ENCODE peak calls at places on chromosome X, in six cellular contexts. L is A549, T is HepG2, Z is K562, H is NB4, B is GM12878. G is an unnamed sample.

GRCh38 chrX:24133280-24133679 is 16.2 kb upstream of the ZFX start:
- DNase-seq in L (no peak), T (no peak), Z (no peak), H (no peak), B (no peak), G (no peak)

GRCh38 chrX:139826065-139827044 is 106.5 kb downstream of the ATP11C start:
- DNase-seq in L (no peak), T (no peak), Z (no peak), H (no peak), B (no peak), G (peak; percentile 66)

GRCh38 chrX:259692-260355 is 21.4 kb upstream of the PLCXD1 start:
- DNase-seq in L (peak; percentile 54), T (no peak), Z (peak; percentile 3), H (no peak), B (no peak), G (no peak)

GRCh38 chrX:32530802-32531403 is 680.4 kb downstream of the DMD start:
- DNase-seq in L (peak; percentile 38), T (peak; percentile 21), Z (peak; percentile 11), H (peak; percentile 49), B (no peak), G (peak; percentile 50)

GRCh38 chrX:121871122-121871521 is 823.7 kb downstream of the GLUD2 start:
- DNase-seq in L (no peak), T (no peak), Z (no peak), H (no peak), B (no peak), G (no peak)

GRCh38 chrX:85836868-85837267 is 210.5 kb downstream of the CHM start:
- DNase-seq in L (no peak), T (no peak), Z (no peak), H (no peak), B (no peak), G (no peak)

GRCh38 chrX:130086414-130087207 is 23.7 kb downstream of the ELF4 start:
- DNase-seq in L (no peak), T (no peak), Z (no peak), H (peak; percentile 96), B (no peak), G (no peak)

GRCh38 chrX:39167791-39168190 is 366.5 kb downstream of the MID1IP1 start:
- DNase-seq in L (no peak), T (no peak), Z (no peak), H (peak; percentile 10), B (no peak), G (no peak)

GRCh38 chrX:19728915-19729314 is 158.5 kb downstream of the SH3KBP1 start:
- DNase-seq in L (no peak), T (no peak), Z (no peak), H (no peak), B (no peak), G (no peak)

GRCh38 chrX:46408553-46409407 is 136.4 kb downstream of the ZNF674 start:
- DNase-seq in L (peak; percentile 76), T (peak; percentile 18), Z (peak; percentile 52), H (peak; percentile 70), B (peak; percentile 16), G (peak; percentile 74)

GRCh38 chrX:34848281-34848680 is 94.3 kb upstream of the FAM47B start:
- DNase-seq in L (no peak), T (no peak), Z (no peak), H (no peak), B (no peak), G (no peak)

GRCh38 chrX:21781525-21781924 is 23.6 kb upstream of the SMPX start:
- DNase-seq in L (no peak), T (no peak), Z (no peak), H (no peak), B (no peak), G (no peak)

GRCh38 chrX:20116575-20117240 is at the start of gene MAP7D2:
- DNase-seq in L (peak; percentile 24), T (peak; percentile 2), Z (no peak), H (no peak), B (no peak), G (no peak)

GRCh38 chrX:150696836-150697235 is 3.6 kb downstream of the MTMR1 start:
- DNase-seq in L (no peak), T (no peak), Z (no peak), H (no peak), B (no peak), G (no peak)

GRCh38 chrX:30593435-30594200 is 16.1 kb upstream of the TASL start:
- DNase-seq in L (no peak), T (peak; percentile 7), Z (no peak), H (no peak), B (no peak), G (no peak)

GRCh38 chrX:24148535-24149345 is 789 bp upstream of the ZFX start:
- DNase-seq in L (peak; percentile 63), T (peak; percentile 23), Z (no peak), H (peak; percentile 59), B (no peak), G (peak; percentile 42)

GRCh38 chrX:73852022-73852421 is 289.0 kb downstream of the CHIC1 start:
- DNase-seq in L (no peak), T (no peak), Z (no peak), H (no peak), B (no peak), G (no peak)

GRCh38 chrX:56429581-56429980 is 133.8 kb upstream of the UBQLN2 start:
- DNase-seq in L (no peak), T (no peak), Z (no peak), H (no peak), B (no peak), G (no peak)

GRCh38 chrX:23938690-23939089 is 30.9 kb downstream of the CXorf58 start:
- DNase-seq in L (peak; percentile 29), T (no peak), Z (no peak), H (no peak), B (no peak), G (no peak)

GRCh38 chrX:38318196-38318595 is 9.1 kb downstream of the RPGR start:
- DNase-seq in L (no peak), T (no peak), Z (no peak), H (peak; percentile 87), B (no peak), G (no peak)

GRCh38 chrX:115563633-115564182 is 2.7 kb downstream of the PLS3 start:
- DNase-seq in L (peak; percentile 25), T (no peak), Z (no peak), H (peak; percentile 0), B (no peak), G (peak; percentile 36)

GRCh38 chrX:83469551-83469950 is 38.5 kb upstream of the POU3F4 start:
- DNase-seq in L (peak; percentile 4), T (peak; percentile 6), Z (no peak), H (peak; percentile 37), B (no peak), G (no peak)

GRCh38 chrX:34503119-34503518 is 154.0 kb downstream of the TMEM47 start:
- DNase-seq in L (no peak), T (no peak), Z (no peak), H (no peak), B (no peak), G (peak; percentile 74)

GRCh38 chrX:138128025-138128671 is 562.2 kb downstream of the ZIC3 start:
- DNase-seq in L (peak; percentile 39), T (peak; percentile 2), Z (peak; percentile 16), H (peak; percentile 39), B (no peak), G (peak; percentile 1)

GRCh38 chrX:39733745-39734144 is 364.0 kb downstream of the BCOR start:
- DNase-seq in L (no peak), T (no peak), Z (no peak), H (no peak), B (no peak), G (no peak)

GRCh38 chrX:144327515-144327914 is 443.6 kb downstream of the UBE2NL start:
- DNase-seq in L (no peak), T (no peak), Z (no peak), H (no peak), B (no peak), G (no peak)

GRCh38 chrX:12946838-12947544 is 27.9 kb upstream of the TMSB4X start:
- DNase-seq in L (peak; percentile 88), T (peak; percentile 47), Z (peak; percentile 71), H (peak; percentile 84), B (peak; percentile 85), G (peak; percentile 90)

GRCh38 chrX:151902813-151903591 is 9.7 kb upstream of the MAGEA4 start:
- DNase-seq in L (peak; percentile 90), T (peak; percentile 2), Z (no peak), H (no peak), B (no peak), G (peak; percentile 91)
- TF ChIP-seq MYC in L (no peak), T (no peak), Z (no peak), H (no peak), B (no peak), G (no peak)

GRCh38 chrX:53950130-53950733 is 94.0 kb downstream of the PHF8 start:
- DNase-seq in L (no peak), T (no peak), Z (no peak), H (no peak), B (no peak), G (no peak)
- TF ChIP-seq MAX in L (no peak), T (no peak), Z (no peak), H (no peak), B (no peak), G (no peak)

DNA sequence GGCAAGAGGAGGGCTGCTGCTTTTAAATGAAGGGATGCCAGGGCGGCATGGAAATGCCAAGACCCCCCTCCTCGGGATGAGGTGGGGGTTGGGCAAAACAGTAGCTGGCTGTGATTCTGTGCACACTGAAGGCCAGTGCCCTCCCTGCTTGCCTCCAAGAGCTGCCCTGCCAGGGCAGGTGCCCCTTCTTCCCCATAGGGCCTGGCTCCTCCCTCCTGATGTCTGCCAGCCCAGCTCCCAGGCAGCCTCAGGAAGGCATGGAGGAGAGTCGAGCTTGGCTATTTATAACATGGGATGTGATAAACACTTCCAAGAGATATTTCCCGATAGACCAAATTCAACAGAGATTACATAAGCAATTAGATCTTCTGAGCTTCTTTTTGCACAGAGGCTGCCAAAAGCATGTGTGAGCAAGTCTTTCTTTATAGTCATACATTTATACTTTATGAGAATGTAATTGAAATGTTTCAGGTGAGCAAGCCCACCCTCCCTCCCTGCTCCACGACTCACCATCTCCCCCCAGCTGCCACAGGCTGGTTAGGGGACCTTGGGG is 45.3 kb upstream of the PJA1 start:
- DNase-seq in L (no peak), T (no peak), Z (no peak), H (no peak), B (no peak), G (no peak)
- TF ChIP-seq MYC in L (no peak), T (no peak), Z (no peak), H (no peak), B (no peak), G (no peak)

DNA sequence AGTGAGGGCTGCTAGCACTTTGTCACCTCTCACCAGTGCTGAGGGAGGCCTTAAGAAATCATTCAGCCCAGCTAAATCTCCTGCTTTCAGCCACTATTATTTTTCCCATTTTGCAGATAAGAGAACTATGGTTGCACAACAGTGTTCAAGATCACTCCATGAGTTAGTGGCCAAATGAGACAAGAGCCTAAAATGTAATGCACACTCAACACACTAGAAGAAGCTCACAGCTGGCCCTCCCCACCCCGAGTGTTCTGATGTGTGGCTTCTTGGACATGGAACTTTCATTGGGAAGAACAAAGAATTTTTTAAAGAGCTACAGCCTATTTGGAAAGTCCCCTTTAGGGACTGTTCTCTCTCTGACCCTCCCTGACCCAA is 44.1 kb upstream of the CT47C1 start:
- DNase-seq in L (no peak), T (no peak), Z (no peak), H (no peak), B (no peak), G (no peak)
- TF ChIP-seq MAX in L (no peak), T (no peak), Z (no peak), H (no peak), B (no peak), G (no peak)

G was measured in endothelial cell of umbilical vein.